ENCODE peak calls at places on chromosomes 2 and 18, in five cellular contexts. P, U, G, Q and M are unnamed samples.

GRCh38 chr18:22933958-22934423 is 863 bp downstream of the RBBP8 start:
- DNase-seq in U (no peak), P (no peak), Q (no peak), G (no peak), M (no peak)

GRCh38 chr2:219252084-219252483 is 959 bp upstream of the TUBA4B start:
- DNase-seq in Q (no peak), U (no peak), P (no peak), G (no peak), M (no peak)

GRCh38 chr18:22709288-22710060 is 223.7 kb upstream of the RBBP8 start:
- DNase-seq in P (no peak), Q (no peak), U (peak; percentile 64), G (no peak), M (no peak)

GRCh38 chr2:147511491-147511948 is 333.3 kb upstream of the ACVR2A start:
- DNase-seq in Q (no peak), G (no peak), U (peak; percentile 36), P (peak; percentile 18), M (peak; percentile 55)

GRCh38 chr2:205198130-205198505 is 484.2 kb upstream of the NRP2 start:
- DNase-seq in Q (no peak), G (no peak), P (peak; percentile 89), U (no peak), M (no peak)

GRCh38 chr2:128941676-128942075 is 623.0 kb upstream of the HS6ST1 start:
- DNase-seq in U (no peak), Q (no peak), P (no peak), G (no peak), M (no peak)

GRCh38 chr2:1489486-1489885 is 76.2 kb downstream of the TPO start:
- DNase-seq in Q (peak; percentile 6), P (no peak), U (no peak), G (peak; percentile 13), M (no peak)

GRCh38 chr18:22171839-22172582 is 2.6 kb downstream of the GATA6 start:
- DNase-seq in P (no peak), U (no peak), Q (peak; percentile 58), G (peak; percentile 60), M (peak; percentile 46)

GRCh38 chr2:43553341-43553855 is 42.4 kb downstream of the THADA start:
- DNase-seq in Q (no peak), P (no peak), G (no peak), U (no peak), M (no peak)

GRCh38 chr18:67710639-67711038 is 194.1 kb upstream of the DSEL start:
- DNase-seq in Q (no peak), U (peak; percentile 12), P (no peak), G (peak; percentile 79), M (no peak)

GRCh38 chr2:202269585-202269984 is 4.0 kb downstream of the NOP58 start:
- DNase-seq in P (no peak), Q (no peak), G (no peak), U (no peak), M (no peak)

GRCh38 chr2:141021109-141021508 is 1109.7 kb downstream of the LRP1B start:
- DNase-seq in Q (no peak), P (no peak), U (no peak), G (no peak), M (no peak)

GRCh38 chr18:7856099-7856498 is 289.0 kb downstream of the PTPRM start:
- DNase-seq in Q (no peak), P (no peak), G (no peak), U (no peak), M (no peak)
- H3K27ac ChIP-seq in Q (no peak overlapping the region), P (no peak overlapping the region), G (no peak overlapping the region), U (no peak overlapping the region), M (no peak overlapping the region)

GRCh38 chr18:58528011-58528367 is 100.9 kb downstream of the ALPK2 start:
- DNase-seq in G (no peak), U (no peak), P (peak; percentile 25), Q (no peak), M (no peak)

GRCh38 chr18:58525517-58525916 is 103.4 kb downstream of the ALPK2 start:
- DNase-seq in Q (no peak), G (no peak), U (no peak), P (no peak), M (no peak)

GRCh38 chr18:58525928-58526424 is 102.9 kb downstream of the ALPK2 start:
- DNase-seq in G (no peak), U (no peak), Q (no peak), P (no peak), M (no peak)

GRCh38 chr18:58527116-58528010 is 101.5 kb downstream of the ALPK2 start:
- DNase-seq in P (peak; percentile 27), U (peak; percentile 44), Q (no peak), G (no peak), M (no peak)

DNA sequence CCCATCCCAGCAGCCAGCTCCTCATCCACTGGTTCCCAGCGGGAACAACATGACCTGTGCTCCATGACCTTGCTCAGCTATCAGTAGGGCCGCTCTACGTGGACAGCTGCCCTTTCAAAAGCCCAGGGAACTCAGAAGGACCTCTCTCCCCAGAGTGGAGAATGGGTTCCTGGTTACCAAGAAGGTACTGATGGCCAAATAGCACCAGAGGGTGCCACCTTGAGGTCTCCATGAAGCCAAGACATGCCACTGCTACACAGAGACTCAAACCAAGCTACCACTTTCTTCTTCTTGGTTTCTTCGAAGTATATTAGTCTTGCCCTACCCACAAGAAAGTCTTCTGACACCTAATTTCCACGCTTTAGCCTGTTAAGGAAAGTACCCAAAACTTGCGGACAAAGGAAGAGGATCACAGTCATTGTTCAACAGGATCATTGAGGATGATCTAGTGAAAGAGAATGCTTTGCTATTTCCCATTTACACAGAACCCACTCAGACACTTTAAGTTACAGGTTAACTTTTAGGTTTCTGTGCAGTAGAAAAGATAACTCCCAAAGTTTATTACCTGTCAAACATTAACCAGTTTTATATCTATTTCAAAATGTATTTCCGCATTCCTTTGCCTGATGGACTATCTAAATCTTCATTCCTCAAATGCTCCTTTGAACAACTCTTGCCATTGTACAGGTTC is 102.3 kb downstream of the ALPK2 start:
- DNase-seq in U (peak; percentile 39), P (no peak), Q (no peak), G (peak; percentile 36), M (no peak)
- H3K4me1 ChIP-seq in U (peaks cover 21% of the 10 kb centered on the region), P (peaks cover 3% of the 10 kb centered on the region), Q (no peaks in the 10 kb centered on the region), G (no peaks in the 10 kb centered on the region), M (no peaks in the 10 kb centered on the region)

GRCh38 chr18:13496691-13497281 is 229.6 kb downstream of the FAM210A start:
- DNase-seq in U (no peak), P (no peak), G (no peak), Q (no peak), M (no peak)
- TF ChIP-seq CTCF in U (no peak), P (no peak), G (no peak), Q (no peak), M (no peak)

GRCh38 chr2:8526403-8526696 is 155.5 kb upstream of the ID2 start:
- DNase-seq in Q (no peak), P (no peak), G (no peak), U (no peak), M (no peak)
- H3K27ac ChIP-seq in Q (peak overlapping the region; percentile 58), P (no peak overlapping the region), G (no peak overlapping the region), U (peak overlapping the region; percentile 84), M (peak overlapping the region; percentile 56)

GRCh38 chr2:149739880-149740265 is 152.3 kb upstream of the MMADHC start:
- DNase-seq in G (no peak), Q (no peak), P (no peak), U (no peak), M (no peak)
- H3K4me1 ChIP-seq in G (no peaks in the 10 kb centered on the region), Q (no peaks in the 10 kb centered on the region), P (peaks cover 26% of the 10 kb centered on the region), U (peaks cover under 1% of the 10 kb centered on the region), M (no peaks in the 10 kb centered on the region)

DNA sequence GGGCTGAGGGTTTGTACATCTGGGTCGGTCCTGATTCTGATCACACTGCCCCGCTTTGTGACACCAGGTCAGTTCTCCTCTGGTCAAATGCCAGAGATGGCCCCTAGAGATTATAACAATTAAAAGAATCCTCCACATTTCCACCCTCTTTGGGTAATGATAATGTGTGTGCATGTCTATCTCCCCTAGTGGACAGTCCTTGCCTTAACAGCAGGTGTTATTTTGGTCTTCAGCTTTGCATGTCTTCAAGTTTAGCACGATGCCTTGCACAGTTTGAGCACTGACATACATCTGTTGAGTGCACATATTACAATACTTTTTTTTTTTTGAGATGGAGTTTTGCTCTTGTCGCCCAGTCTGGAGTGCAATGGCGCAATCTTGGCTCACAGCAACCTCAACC is 25.7 kb upstream of the COX7A2L start:
- DNase-seq in G (no peak), P (peak; percentile 21), U (no peak), Q (no peak), M (no peak)
- TF ChIP-seq CTCF in G (peak; percentile 72), P (peak; percentile 63), U (peak; percentile 6), Q (no peak), M (peak; percentile 18)

GRCh38 chr2:16625759-16626158 is 39.9 kb downstream of the CYRIA start:
- DNase-seq in P (peak; percentile 59), Q (no peak), G (no peak), U (no peak), M (no peak)
- H3K27ac ChIP-seq in P (peak overlapping the region; percentile 94), Q (peak overlapping the region; percentile 48), G (no peak overlapping the region), U (no peak overlapping the region), M (peak overlapping the region; percentile 78)

GRCh38 chr2:44789971-44790721 is 151.4 kb upstream of the SIX3 start:
- DNase-seq in U (no peak), P (no peak), G (peak; percentile 87), Q (no peak), M (no peak)

GRCh38 chr2:44786045-44786817 is 155.3 kb upstream of the SIX3 start:
- DNase-seq in U (no peak), Q (no peak), P (no peak), G (no peak), M (no peak)

GRCh38 chr2:44787663-44788062 is 153.8 kb upstream of the SIX3 start:
- DNase-seq in G (no peak), Q (no peak), P (no peak), U (no peak), M (no peak)

GRCh38 chr2:44786818-44787214 is 154.7 kb upstream of the SIX3 start:
- DNase-seq in U (no peak), P (no peak), G (no peak), Q (no peak), M (no peak)

GRCh38 chr2:44789446-44789845 is 152.1 kb upstream of the SIX3 start:
- DNase-seq in P (no peak), G (no peak), U (no peak), Q (no peak), M (no peak)
- H3K4me1 ChIP-seq in P (no peaks in the 10 kb centered on the region), G (peaks cover 11% of the 10 kb centered on the region), U (no peaks in the 10 kb centered on the region), Q (no peaks in the 10 kb centered on the region), M (no peaks in the 10 kb centered on the region)